ENCODE peak calls at places on chromosomes 5 and 9, in six cellular contexts. T, Z, S, P, I and W are unnamed samples.

GRCh38 chr9:38046669-38047300 is 22.2 kb downstream of the SHB start:
- DNase-seq in S (no peak), I (no peak), T (no peak), P (no peak), Z (peak; percentile 67), W (no peak)

GRCh38 chr5:106368021-106368420 is 1302.7 kb downstream of the EFNA5 start:
- DNase-seq in Z (no peak), I (no peak), P (no peak), S (no peak), T (no peak), W (no peak)

GRCh38 chr5:10715605-10716004 is 45.4 kb downstream of the DAP start:
- DNase-seq in T (no peak), I (no peak), S (no peak), P (no peak), Z (no peak), W (no peak)

GRCh38 chr5:175872287-175873089 is 1.1 kb downstream of the CPLX2 start:
- DNase-seq in T (no peak), S (no peak), P (no peak), I (no peak), Z (no peak), W (no peak)

GRCh38 chr5:427415-428087 is 15.4 kb upstream of the EXOC3 start:
- DNase-seq in Z (no peak), P (no peak), S (no peak), I (no peak), T (no peak), W (no peak)

GRCh38 chr9:127065592-127065991 is 56.8 kb downstream of the ANGPTL2 start:
- DNase-seq in S (no peak), I (no peak), T (peak; percentile 92), Z (peak; percentile 91), P (no peak), W (no peak)

GRCh38 chr9:132631280-132631679 is 38.5 kb downstream of the DDX31 start:
- DNase-seq in Z (peak; percentile 54), T (peak; percentile 79), P (no peak), S (no peak), I (no peak), W (no peak)

GRCh38 chr5:151020304-151021031 is at the start of gene GPX3:
- DNase-seq in Z (peak; percentile 45), P (peak; percentile 92), S (peak; percentile 94), I (peak; percentile 27), T (no peak), W (peak; percentile 75)

GRCh38 chr5:172420215-172420934 is 34.0 kb downstream of the SH3PXD2B start:
- DNase-seq in S (peak; percentile 95), Z (peak; percentile 87), T (peak; percentile 99), I (no peak), P (no peak), W (no peak)

GRCh38 chr5:151517122-151517920 is 69.9 kb downstream of the SLC36A1 start:
- DNase-seq in S (no peak), P (no peak), T (no peak), I (no peak), Z (no peak), W (no peak)

GRCh38 chr5:167063788-167064187 is 1227.7 kb upstream of the WWC1 start:
- DNase-seq in T (no peak), Z (no peak), S (no peak), I (no peak), P (no peak), W (no peak)

GRCh38 chr5:170275376-170275994 is 22.1 kb downstream of the LCP2 start:
- DNase-seq in P (no peak), T (no peak), Z (no peak), S (no peak), I (no peak), W (no peak)

GRCh38 chr5:64929833-64930232 is 161.1 kb downstream of the CWC27 start:
- DNase-seq in S (no peak), T (no peak), Z (no peak), I (no peak), P (no peak), W (no peak)

GRCh38 chr5:105530716-105531261 is 1968.2 kb upstream of the NUDT12 start:
- DNase-seq in T (no peak), P (no peak), S (no peak), Z (peak; percentile 8), I (no peak), W (no peak)

GRCh38 chr5:115435065-115435775 is 109.4 kb downstream of the FEM1C start:
- DNase-seq in I (no peak), T (no peak), Z (no peak), S (no peak), P (no peak), W (no peak)

GRCh38 chr5:145531038-145531734 is 304.0 kb downstream of the PRELID2 start:
- DNase-seq in Z (peak; percentile 78), P (no peak), S (no peak), I (no peak), T (peak; percentile 72), W (no peak)

GRCh38 chr9:120308495-120308894 is 271.5 kb downstream of the CDK5RAP2 start:
- DNase-seq in S (no peak), Z (no peak), T (no peak), I (no peak), P (no peak), W (no peak)

GRCh38 chr5:164360589-164360988 is 855.2 kb downstream of the MAT2B start:
- DNase-seq in I (no peak), Z (peak; percentile 83), P (no peak), S (no peak), T (peak; percentile 31), W (no peak)

GRCh38 chr9:79255681-79256080 is 316.1 kb upstream of the TLE4 start:
- DNase-seq in Z (no peak), I (no peak), S (no peak), T (no peak), P (no peak), W (no peak)

GRCh38 chr9:110752766-110753165 is 84.2 kb downstream of the MUSK start:
- DNase-seq in Z (peak; percentile 98), I (no peak), P (no peak), T (peak; percentile 99), S (no peak), W (no peak)

GRCh38 chr9:86732514-86732913 is 214.8 kb downstream of the GAS1 start:
- DNase-seq in T (peak; percentile 100), S (peak; percentile 86), P (no peak), I (no peak), Z (peak; percentile 92), W (no peak)

GRCh38 chr9:37311938-37312730 is 110.4 kb upstream of the GRHPR start:
- DNase-seq in Z (peak; percentile 94), I (no peak), S (no peak), P (no peak), T (peak; percentile 77), W (no peak)

GRCh38 chr9:86695904-86696424 is 251.3 kb downstream of the GAS1 start:
- DNase-seq in T (peak; percentile 68), I (no peak), P (no peak), Z (peak; percentile 18), S (no peak), W (no peak)

GRCh38 chr5:142356318-142356715 is 31.5 kb upstream of the SPRY4 start:
- DNase-seq in P (no peak), I (no peak), T (peak; percentile 96), S (no peak), Z (peak; percentile 87), W (no peak)
- TF ChIP-seq CTCF in P (no peak), I (no peak), T (no peak), S (no peak), Z (no peak), W (no peak)

DNA sequence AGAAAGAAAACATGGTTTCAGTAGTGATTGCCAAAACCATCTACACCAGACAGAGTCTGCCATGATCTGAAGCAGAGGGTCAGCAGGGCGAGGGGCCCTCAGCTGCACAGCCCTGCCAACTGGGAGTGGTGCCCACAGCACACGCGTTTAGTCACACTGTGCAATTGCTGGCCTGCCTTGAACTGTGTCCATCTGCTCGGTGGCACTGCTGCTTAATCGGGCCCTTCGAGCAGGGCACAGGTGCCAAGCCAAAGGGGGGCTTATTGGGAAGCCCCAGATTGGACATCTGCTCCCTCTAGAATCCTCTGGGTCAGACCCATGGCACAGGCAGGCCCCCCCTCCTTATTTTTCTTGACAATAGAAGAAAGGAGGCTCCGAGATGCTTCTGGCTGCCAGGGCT is 349.0 kb downstream of the GADD45G start:
- DNase-seq in T (no peak), S (no peak), Z (no peak), I (no peak), P (no peak), W (no peak)
- TF ChIP-seq CTCF in T (no peak), S (no peak), Z (no peak), I (no peak), P (no peak), W (no peak)

GRCh38 chr9:89996106-89996505 is 391.3 kb downstream of the GADD45G start:
- DNase-seq in S (no peak), I (no peak), T (no peak), Z (no peak), P (no peak), W (no peak)

GRCh38 chr9:89999176-89999533 is 394.3 kb downstream of the GADD45G start:
- DNase-seq in T (no peak), S (no peak), Z (no peak), P (no peak), I (no peak), W (no peak)

GRCh38 chr9:89994988-89995613 is 390.3 kb downstream of the GADD45G start:
- DNase-seq in P (no peak), T (no peak), S (peak; percentile 43), Z (no peak), I (no peak), W (no peak)

GRCh38 chr9:89993678-89994630 is 389.1 kb downstream of the GADD45G start:
- DNase-seq in T (no peak), I (no peak), S (peak; percentile 69), P (no peak), Z (no peak), W (no peak)

GRCh38 chr9:89996717-89997116 is 391.9 kb downstream of the GADD45G start:
- DNase-seq in I (no peak), Z (no peak), T (peak; percentile 20), S (no peak), P (no peak), W (no peak)
- TF ChIP-seq CTCF in I (no peak), Z (no peak), T (peak; percentile 15), S (no peak), P (no peak), W (no peak)

DNA sequence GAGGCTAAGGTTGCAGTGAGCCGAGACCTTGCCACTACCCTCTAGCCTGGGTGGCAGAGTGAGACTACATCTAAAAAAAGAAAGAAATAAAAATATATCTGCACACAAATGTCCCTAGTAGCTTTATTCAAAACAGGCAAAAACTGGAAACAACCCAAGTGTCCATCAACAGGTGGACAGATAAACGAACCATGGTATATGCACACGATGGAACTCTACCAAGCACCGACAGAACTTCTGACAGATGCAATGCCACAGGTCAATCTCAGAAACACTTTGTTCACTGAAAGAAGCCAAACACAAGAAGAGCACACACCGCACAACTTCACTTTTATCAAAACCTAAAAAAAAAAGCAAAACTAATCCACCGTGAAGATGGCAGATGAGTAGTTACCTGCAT is 30.4 kb downstream of the CAMSAP1 start:
- DNase-seq in I (no peak), Z (no peak), P (no peak), S (no peak), T (no peak), W (no peak)
- TF ChIP-seq CTCF in I (no peak), Z (no peak), P (no peak), S (no peak), T (no peak), W (no peak)